ENCODE peak calls at places on chromosomes 6 and 20, in seven cellular contexts. O is PC-9, S is endothelial cell of umbilical vein, N is dermis microvascular lymphatic vessel endothelial cell, G is aorta, Y is iris pigment epithelial cell, X is ecto neural progenitor cell. Z is an unnamed sample.

GRCh38 chr6:77883849-77884248 is 231.0 kb downstream of the MEI4 start:
- DNase-seq in O (no peak), S (peak; percentile 74), N (peak; percentile 74), G (no peak), Y (peak; percentile 4), X (no peak), Z (no peak)

GRCh38 chr6:159595173-159595572 is 97.9 kb downstream of the SOD2 start:
- DNase-seq in O (no peak), S (peak; percentile 2), N (peak; percentile 24), G (no peak), Y (peak; percentile 39), X (no peak), Z (peak; percentile 12)

GRCh38 chr6:154962751-154963150 is 32.4 kb upstream of the TIAM2 start:
- DNase-seq in O (peak; percentile 37), S (peak; percentile 67), N (peak; percentile 67), G (no peak), Y (peak; percentile 94), X (no peak), Z (no peak)

GRCh38 chr6:18186033-18186432 is 30.8 kb downstream of the KDM1B start:
- DNase-seq in O (peak; percentile 65), S (peak; percentile 21), N (peak; percentile 13), G (no peak), Y (no peak), X (no peak), Z (no peak)

GRCh38 chr6:163249651-163250101 is 164.8 kb upstream of the QKI start:
- DNase-seq in O (no peak), S (no peak), N (peak; percentile 56), G (no peak), Y (no peak), X (no peak), Z (no peak)

GRCh38 chr6:73585566-73586415 is 65.0 kb upstream of the EEF1A1 start:
- DNase-seq in O (peak; percentile 88), S (peak; percentile 91), N (peak; percentile 89), G (no peak), Y (peak; percentile 91), X (no peak), Z (peak; percentile 77)

GRCh38 chr6:26336355-26337198 is 28.4 kb upstream of the BTN3A2 start:
- DNase-seq in O (peak; percentile 67), S (no peak), N (peak; percentile 40), G (no peak), Y (peak; percentile 76), X (no peak), Z (no peak)

GRCh38 chr20:62405981-62406513 is 1.0 kb downstream of the CABLES2 start:
- DNase-seq in O (no peak), S (no peak), N (no peak), G (no peak), Y (no peak), X (no peak), Z (no peak)

GRCh38 chr6:166032366-166033171 is 135.1 kb downstream of the TBXT start:
- DNase-seq in O (no peak), S (no peak), N (no peak), G (no peak), Y (peak; percentile 95), X (no peak), Z (peak; percentile 69)

GRCh38 chr6:129774697-129775447 is 64.9 kb upstream of the ARHGAP18 start:
- DNase-seq in O (peak; percentile 58), S (peak; percentile 76), N (peak; percentile 76), G (peak; percentile 78), Y (peak; percentile 79), X (peak; percentile 83), Z (peak; percentile 81)

GRCh38 chr20:10466325-10466724 is 31.2 kb downstream of the SLX4IP start:
- DNase-seq in O (no peak), S (peak; percentile 86), N (peak; percentile 73), G (no peak), Y (no peak), X (peak; percentile 82), Z (no peak)

GRCh38 chr6:79895382-79896100 is 51.8 kb downstream of the ELOVL4 start:
- DNase-seq in O (peak; percentile 51), S (no peak), N (no peak), G (no peak), Y (no peak), X (no peak), Z (no peak)

GRCh38 chr20:49982072-49982345 is 771 bp upstream of the SNAI1 start:
- DNase-seq in O (no peak), S (no peak), N (no peak), G (no peak), Y (no peak), X (no peak), Z (no peak)

GRCh38 chr6:163965426-163966348 is 551.2 kb downstream of the QKI start:
- DNase-seq in O (no peak), S (peak; percentile 77), N (peak; percentile 90), G (no peak), Y (no peak), X (no peak), Z (no peak)

GRCh38 chr6:32847004-32847403 is 3.2 kb upstream of the PSMB8 start:
- DNase-seq in O (no peak), S (no peak), N (no peak), G (no peak), Y (no peak), X (no peak), Z (no peak)